ENCODE peak calls at places on chromosomes 2 and 18, in four cellular contexts. Y, O, W and B are unnamed samples.

GRCh38 chr2:240310201-240310600 is 125.3 kb upstream of the GPC1 start:
- DNase-seq in W (no peak), O (no peak), Y (no peak), B (no peak)

GRCh38 chr2:68039317-68039716 is 23.5 kb downstream of the C1D start:
- DNase-seq in O (no peak), W (no peak), Y (no peak), B (no peak)

GRCh38 chr2:95074663-95075439 is 46.8 kb downstream of the MRPS5 start:
- DNase-seq in W (no peak), Y (no peak), O (no peak), B (no peak)

GRCh38 chr2:174971868-174972781 is 33.1 kb downstream of the CHN1 start:
- DNase-seq in W (no peak), O (peak), Y (no peak), B (peak)

GRCh38 chr18:7584646-7585271 is 17.6 kb downstream of the PTPRM start:
- DNase-seq in W (no peak), Y (no peak), O (no peak), B (no peak)

GRCh38 chr2:213475433-213475832 is 191.2 kb downstream of the SPAG16 start:
- DNase-seq in W (no peak), O (no peak), Y (no peak), B (no peak)

GRCh38 chr2:8544786-8545631 is 136.8 kb upstream of the ID2 start:
- DNase-seq in Y (peak), W (peak), O (peak), B (peak)

GRCh38 chr2:240896871-240897692 is 1.1 kb upstream of the MAB21L4 start:
- DNase-seq in O (no peak), W (no peak), Y (peak), B (no peak)

GRCh38 chr2:208025037-208025813 is at the start of gene PLEKHM3:
- DNase-seq in W (no peak), Y (peak), O (peak), B (peak)

GRCh38 chr2:207867905-207868304 is 98.2 kb upstream of the FZD5 start:
- DNase-seq in O (no peak), Y (no peak), W (no peak), B (no peak)

GRCh38 chr18:46899274-46899948 is 17.9 kb downstream of the PIAS2 start:
- DNase-seq in O (no peak), W (no peak), Y (no peak), B (no peak)

GRCh38 chr2:155840661-155841060 is 491.9 kb downstream of the NR4A2 start:
- DNase-seq in W (no peak), Y (no peak), O (no peak), B (no peak)

GRCh38 chr2:17877811-17878221 is 651 bp upstream of the KCNS3 start:
- DNase-seq in W (no peak), Y (no peak), O (peak), B (no peak)
- TF ChIP-seq PBX3 in W (no peak), Y (no peak), O (no peak), B (no peak)

GRCh38 chr2:70115646-70116442 is 28.6 kb downstream of the PCBP1 start:
- DNase-seq in O (no peak), W (no peak), Y (no peak), B (no peak)
- TF ChIP-seq RAD21 in O (no peak), W (no peak), Y (no peak), B (no peak)

GRCh38 chr2:134362152-134362653 is 108.3 kb downstream of the MGAT5 start:
- DNase-seq in Y (no peak), W (no peak), O (no peak), B (no peak)

GRCh38 chr2:134359367-134360081 is 105.7 kb downstream of the MGAT5 start:
- DNase-seq in O (peak), Y (peak), W (no peak), B (no peak)

GRCh38 chr2:134360750-134361487 is 107.0 kb downstream of the MGAT5 start:
- DNase-seq in O (peak), W (no peak), Y (no peak), B (no peak)

GRCh38 chr2:134362751-134363150 is 108.9 kb downstream of the MGAT5 start:
- DNase-seq in W (no peak), Y (no peak), O (no peak), B (no peak)

DNA sequence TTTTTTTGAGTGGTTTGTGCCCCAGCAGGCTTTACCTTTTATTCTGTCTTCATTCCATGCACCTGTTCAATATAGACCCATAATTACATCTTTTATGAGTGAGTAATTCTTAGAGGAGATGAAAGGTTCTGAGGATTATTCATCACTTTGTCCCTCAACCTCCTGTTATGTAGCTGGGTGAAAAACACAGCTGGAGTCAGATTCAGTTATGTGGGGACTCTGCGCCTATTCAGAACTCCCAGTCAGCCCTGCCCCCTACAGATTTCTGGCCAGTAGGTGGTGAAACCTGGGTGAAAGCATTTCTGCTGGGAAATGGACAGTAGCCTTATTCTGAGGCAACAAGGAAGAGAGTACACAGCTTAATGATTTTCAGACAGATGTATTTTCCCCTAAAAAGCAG is 107.8 kb downstream of the MGAT5 start:
- DNase-seq in W (no peak), Y (peak), O (no peak), B (no peak)
- TF ChIP-seq PBX3 in W (no peak), Y (no peak), O (no peak), B (no peak)

GRCh38 chr2:58227171-58227917 is 13.8 kb downstream of the FANCL start:
- DNase-seq in Y (no peak), O (no peak), W (no peak), B (no peak)

GRCh38 chr2:58221909-58222308 is 19.2 kb downstream of the FANCL start:
- DNase-seq in Y (no peak), O (no peak), W (no peak), B (no peak)
- TF ChIP-seq RAD21 in Y (no peak), O (no peak), W (no peak), B (no peak)

DNA sequence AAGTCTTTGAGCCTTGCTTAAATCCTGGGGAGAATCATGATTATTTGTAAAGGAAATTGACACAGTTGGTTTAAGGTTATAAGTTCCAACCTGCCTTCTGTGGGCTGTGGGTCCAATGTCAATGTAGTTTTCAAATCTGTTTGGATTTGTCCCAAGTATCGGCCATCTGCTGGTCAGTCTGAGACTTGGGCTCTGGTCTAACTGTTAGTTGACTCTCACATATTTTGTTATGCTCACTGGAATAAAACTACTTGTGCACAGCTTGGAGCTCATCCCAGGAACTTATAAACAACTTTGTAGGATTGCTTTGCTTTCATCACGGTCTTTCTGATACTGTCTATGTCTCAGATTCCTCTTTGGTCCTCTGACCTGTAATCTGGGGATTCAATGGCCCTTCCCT is 1026.2 kb upstream of the ZEB2 start:
- DNase-seq in Y (no peak), O (no peak), W (no peak), B (peak)
- TF ChIP-seq PBX3 in Y (no peak), O (no peak), W (no peak), B (no peak)

DNA sequence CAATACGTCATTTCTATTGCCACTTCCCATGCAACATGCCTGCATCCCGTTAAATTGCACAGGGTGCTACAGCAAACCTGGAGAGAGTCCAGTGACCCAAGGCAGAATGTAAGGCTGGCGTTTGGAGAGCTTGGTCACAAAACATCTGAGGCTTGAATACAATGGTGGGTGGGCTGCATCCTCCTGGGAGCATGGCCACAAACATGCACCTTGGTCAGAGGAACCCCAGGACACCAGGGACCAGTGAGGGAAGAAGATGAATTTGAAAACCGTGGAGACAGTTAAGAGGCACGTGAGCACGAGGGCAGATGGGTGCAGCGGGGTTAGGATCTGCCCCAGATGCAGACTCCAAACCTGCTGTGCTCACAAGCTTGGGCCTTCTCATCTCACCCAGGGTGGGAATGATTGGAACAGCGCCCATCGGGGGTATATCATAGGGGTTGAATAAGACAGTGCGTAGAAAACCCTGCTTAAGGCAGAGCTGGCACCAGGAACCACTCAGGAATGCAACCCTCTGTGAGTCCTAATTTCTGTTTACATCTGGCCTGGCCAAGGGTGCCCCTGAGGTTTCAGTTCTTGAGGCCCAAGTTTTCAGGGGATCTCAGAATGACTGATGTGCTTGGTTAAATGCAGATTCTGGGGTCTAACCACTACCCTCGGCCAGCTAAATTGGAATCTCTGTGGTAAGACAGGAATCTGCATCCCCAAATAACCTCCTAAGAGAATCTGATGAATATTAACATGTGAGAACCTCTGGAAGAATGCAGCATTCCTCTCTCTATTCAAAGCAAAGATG is 97.2 kb downstream of the ARL4C start:
- DNase-seq in W (no peak), Y (no peak), O (no peak), B (no peak)
- TF ChIP-seq RAD21 in W (no peak), Y (no peak), O (no peak), B (no peak)